ENCODE peak calls at places on chromosomes 3 and 15, in four cellular contexts. U is HT-29, A is T-helper 1 cell, Y is kidney tubule cell. F is an unnamed sample.

GRCh38 chr3:23697416-23697815 is 108.3 kb upstream of the UBE2E1 start:
- DNase-seq in U (no peak), A (no peak), Y (no peak), F (no peak)

GRCh38 chr3:122942937-122943827 is 84.4 kb downstream of the SEMA5B start:
- DNase-seq in U (peak; percentile 93), A (no peak), Y (peak; percentile 77), F (no peak)

GRCh38 chr3:44030690-44031344 is 210.9 kb upstream of the TOPAZ1 start:
- DNase-seq in U (no peak), A (no peak), Y (peak; percentile 7), F (no peak)

GRCh38 chr3:129001817-129002572 is 891 bp downstream of the EFCC1 start:
- DNase-seq in U (no peak), A (no peak), Y (peak; percentile 10), F (no peak)

GRCh38 chr3:164095279-164095678 is 983.0 kb downstream of the SI start:
- DNase-seq in U (no peak), A (no peak), Y (no peak), F (no peak)

GRCh38 chr3:49173116-49173791 is 1.9 kb downstream of the KLHDC8B start:
- DNase-seq in U (no peak), A (no peak), Y (no peak), F (no peak)

GRCh38 chr3:186176382-186176990 is 67.6 kb upstream of the ETV5 start:
- DNase-seq in U (no peak), A (no peak), Y (no peak), F (no peak)

GRCh38 chr15:55589297-55589696 is 1.2 kb upstream of the PYGO1 start:
- DNase-seq in U (no peak), A (no peak), Y (no peak), F (no peak)

GRCh38 chr3:172836390-172836997 is 86.0 kb downstream of the ECT2 start:
- DNase-seq in U (peak; percentile 85), A (no peak), Y (peak; percentile 43), F (no peak)

GRCh38 chr15:98070132-98070531 is 109.6 kb downstream of the ARRDC4 start:
- DNase-seq in U (no peak), A (no peak), Y (no peak), F (no peak)

GRCh38 chr3:109363634-109364033 is 26.3 kb upstream of the DPPA4 start:
- DNase-seq in U (no peak), A (no peak), Y (no peak), F (no peak)

GRCh38 chr3:177446160-177446559 is 248.9 kb upstream of the TBL1XR1 start:
- DNase-seq in U (no peak), A (no peak), Y (peak; percentile 20), F (no peak)

GRCh38 chr3:188036375-188036985 is 117.5 kb upstream of the LPP start:
- DNase-seq in U (no peak), A (no peak), Y (no peak), F (no peak)

GRCh38 chr15:94910166-94910565 is 678.8 kb downstream of the MCTP2 start:
- DNase-seq in U (no peak), A (no peak), Y (no peak), F (no peak)

GRCh38 chr15:101240364-101240763 is 11.5 kb downstream of the CHSY1 start:
- DNase-seq in U (no peak), A (no peak), Y (no peak), F (no peak)

GRCh38 chr3:192216067-192216466 is 511.3 kb downstream of the FGF12 start:
- DNase-seq in U (no peak), A (no peak), Y (no peak), F (no peak)

GRCh38 chr3:65894679-65895078 is 144.0 kb downstream of the MAGI1 start:
- DNase-seq in U (no peak), A (no peak), Y (no peak), F (no peak)

GRCh38 chr15:47603026-47603425 is 114.3 kb upstream of the SEMA6D start:
- DNase-seq in U (no peak), A (no peak), Y (peak; percentile 7), F (no peak)

GRCh38 chr15:45372032-45372995 is 6.0 kb downstream of the GATM start:
- DNase-seq in U (peak; percentile 30), A (no peak), Y (peak; percentile 70), F (no peak)

GRCh38 chr3:188343894-188344293 is 189.9 kb downstream of the LPP start:
- DNase-seq in U (no peak), A (no peak), Y (no peak), F (no peak)

GRCh38 chr3:54784021-54784420 is 143.8 kb downstream of the LRTM1 start:
- DNase-seq in U (no peak), A (no peak), Y (peak; percentile 79), F (no peak)

GRCh38 chr3:193933451-193933850 is 202.5 kb upstream of the HES1 start:
- DNase-seq in U (no peak), A (no peak), Y (peak; percentile 4), F (no peak)

GRCh38 chr15:70766597-70766996 is 3.2 kb upstream of the UACA start:
- DNase-seq in U (no peak), A (no peak), Y (no peak), F (no peak)

GRCh38 chr3:132654190-132654589 is 5.4 kb downstream of the ACAD11 start:
- DNase-seq in U (no peak), A (no peak), Y (no peak), F (no peak)

GRCh38 chr3:138938056-138938876 is 8.7 kb downstream of the FOXL2 start:
- DNase-seq in U (no peak), A (no peak), Y (no peak), F (peak; percentile 30)

GRCh38 chr3:23114479-23114878 is 88.6 kb upstream of the UBE2E2 start:
- DNase-seq in U (no peak), A (no peak), Y (no peak), F (no peak)

GRCh38 chr3:172562881-172563835 is 39.9 kb upstream of the TNFSF10 start:
- DNase-seq in U (peak; percentile 63), A (no peak), Y (peak; percentile 94), F (no peak)

GRCh38 chr3:53221827-53222182 is 34.0 kb downstream of the TKT start:
- DNase-seq in U (no peak), A (no peak), Y (no peak), F (no peak)

GRCh38 chr3:45593708-45594601 is 596 bp upstream of the LIMD1 start:
- DNase-seq in U (peak; percentile 62), A (peak; percentile 67), Y (peak; percentile 84), F (peak; percentile 57)

GRCh38 chr15:90751300-90751825 is 34.2 kb downstream of the BLM start:
- DNase-seq in U (no peak), A (no peak), Y (no peak), F (no peak)

GRCh38 chr15:73928241-73928579 is 1.9 kb downstream of the LOXL1 start:
- DNase-seq in U (no peak), A (no peak), Y (peak; percentile 56), F (no peak)

GRCh38 chr15:77901251-77901881 is 176.1 kb downstream of the TBC1D2B start:
- DNase-seq in U (no peak), A (no peak), Y (no peak), F (no peak)